ENCODE peak calls at places on chromosomes 6 and 20, in five cellular contexts. T is endothelial cell; E is kidney tubule cell; A is activated CD4-positive, CD25-positive, alpha-beta regulatory T cell; J is iPS-NIHi11. G is an unnamed sample.

GRCh38 chr20:16518068-16518783 is 55.0 kb downstream of the KIF16B start:
- DNase-seq in T (peak), E (peak), A (no peak), J (peak), G (peak)

GRCh38 chr20:51738877-51739447 is 29.2 kb downstream of the ATP9A start:
- DNase-seq in T (no peak), E (peak), A (no peak), J (no peak), G (no peak)

GRCh38 chr6:111764238-111765182 is 108.7 kb downstream of the FYN start:
- DNase-seq in T (no peak), E (no peak), A (no peak), J (peak), G (no peak)

GRCh38 chr6:134830945-134831344 is 119.0 kb downstream of the ALDH8A1 start:
- DNase-seq in T (no peak), E (no peak), A (no peak), J (no peak), G (no peak)

GRCh38 chr20:29741894-29742698 is 1515.4 kb upstream of the DEFB115 start:
- DNase-seq in T (no peak), E (no peak), A (no peak), J (no peak), G (no peak)

GRCh38 chr6:75347797-75348610 is 63.4 kb upstream of the TMEM30A start:
- DNase-seq in T (no peak), E (no peak), A (no peak), J (no peak), G (no peak)

GRCh38 chr20:48761023-48761785 is 66.6 kb downstream of the PREX1 start:
- DNase-seq in T (no peak), E (no peak), A (no peak), J (no peak), G (no peak)

GRCh38 chr20:7627734-7628663 is 312.3 kb downstream of the HAO1 start:
- DNase-seq in T (no peak), E (peak), A (no peak), J (no peak), G (no peak)

GRCh38 chr6:145454006-145454405 is 281.3 kb downstream of the EPM2A start:
- DNase-seq in T (no peak), E (no peak), A (no peak), J (no peak), G (no peak)

GRCh38 chr6:138856654-138857053 is 60.8 kb downstream of the ECT2L start:
- DNase-seq in T (no peak), E (no peak), A (no peak), J (no peak), G (no peak)

GRCh38 chr20:10642859-10643559 is 30.8 kb downstream of the JAG1 start:
- DNase-seq in T (no peak), E (no peak), A (no peak), J (no peak), G (no peak)

GRCh38 chr6:25405442-25405841 is 126.3 kb downstream of the CARMIL1 start:
- DNase-seq in T (no peak), E (no peak), A (no peak), J (no peak), G (no peak)

GRCh38 chr6:119442776-119443184 is 93.2 kb upstream of the MAN1A1 start:
- DNase-seq in T (no peak), E (no peak), A (no peak), J (no peak), G (no peak)

GRCh38 chr20:21101453-21102251 is 4.5 kb downstream of the LINC00237 start:
- DNase-seq in T (peak), E (no peak), A (no peak), J (peak), G (no peak)

GRCh38 chr6:18441253-18441979 is 54.3 kb downstream of the RNF144B start:
- DNase-seq in T (no peak), E (no peak), A (no peak), J (no peak), G (no peak)

GRCh38 chr6:161273356-161273751 is 507 bp downstream of the AGPAT4 start:
- DNase-seq in T (no peak), E (peak), A (no peak), J (no peak), G (peak)

GRCh38 chr20:23138226-23138625 is 52.1 kb upstream of the CD93 start:
- DNase-seq in T (no peak), E (no peak), A (no peak), J (no peak), G (no peak)

GRCh38 chr6:153001767-153002612 is 519 bp downstream of the MTRF1L start:
- DNase-seq in T (no peak), E (peak), A (no peak), J (peak), G (peak)

GRCh38 chr20:55160996-55161395 is 685.6 kb downstream of the DOK5 start:
- DNase-seq in T (no peak), E (peak), A (no peak), J (no peak), G (peak)

GRCh38 chr6:47042238-47042843 is at the start of gene ADGRF1:
- DNase-seq in T (no peak), E (peak), A (no peak), J (peak), G (no peak)

GRCh38 chr6:26270903-26271639 is 93.9 kb upstream of the BTN3A2 start:
- DNase-seq in T (peak), E (peak), A (peak), J (peak), G (peak)

GRCh38 chr6:76839505-76839904 is 623.8 kb downstream of the HTR1B start:
- DNase-seq in T (no peak), E (no peak), A (no peak), J (no peak), G (no peak)

GRCh38 chr20:59802018-59802417 is 131.4 kb downstream of the SYCP2 start:
- DNase-seq in T (no peak), E (no peak), A (no peak), J (no peak), G (no peak)

GRCh38 chr6:26021350-26022165 is 59.0 kb downstream of the TRIM38 start:
- DNase-seq in T (peak), E (peak), A (peak), J (peak), G (peak)

G was measured in ACHN.